ENCODE peak calls at places on chromosomes 7 and 10, in four cellular contexts. T is body of pancreas, L is mesendoderm, N is fibroblast of lung. U is an unnamed sample. For H3K27me3, the result is how much of the 10 kb centered on the place peaks cover.

GRCh38 chr10:5297466-5297865 is 67.3 kb upstream of the UCN3 start:
- DNase-seq in T (no peak), L (no peak), N (no peak), U (no peak)

GRCh38 chr7:123557016-123557630 is 495 bp downstream of the NDUFA5 start:
- DNase-seq in T (no peak), L (no peak), N (peak), U (no peak)

GRCh38 chr7:13577566-13578145 is 411.8 kb downstream of the ETV1 start:
- DNase-seq in T (no peak), L (no peak), N (peak), U (no peak)

GRCh38 chr7:131194070-131194865 is 133.4 kb upstream of the MKLN1 start:
- DNase-seq in T (peak), L (no peak), N (no peak), U (no peak)

GRCh38 chr10:101575580-101576228 is 12.4 kb downstream of the POLL start:
- DNase-seq in T (peak), L (peak), N (no peak), U (no peak)

GRCh38 chr7:157033483-157034473 is 23.3 kb upstream of the MNX1 start:
- DNase-seq in T (no peak), L (no peak), N (no peak), U (no peak)

GRCh38 chr10:73577788-73578187 is 13.4 kb downstream of the USP54 start:
- DNase-seq in T (peak), L (peak), N (peak), U (no peak)

GRCh38 chr10:24518981-24519597 is 204.6 kb downstream of the ARHGAP21 start:
- DNase-seq in T (peak), L (peak), N (peak), U (no peak)

GRCh38 chr7:16529697-16530096 is 3.1 kb downstream of the LRRC72 start:
- DNase-seq in T (no peak), L (no peak), N (no peak), U (no peak)

GRCh38 chr10:12710594-12711343 is 290.7 kb downstream of the CCDC3 start:
- DNase-seq in T (peak), L (peak), N (peak), U (peak)

GRCh38 chr10:76297787-76298281 is 866.4 kb downstream of the LRMDA start:
- DNase-seq in T (peak), L (no peak), N (no peak), U (peak)

GRCh38 chr7:2920956-2921708 is 77.0 kb upstream of the GNA12 start:
- DNase-seq in T (no peak), L (no peak), N (no peak), U (no peak)

GRCh38 chr10:128710795-128711183 is 584.6 kb upstream of the MKI67 start:
- DNase-seq in T (no peak), L (no peak), N (no peak), U (no peak)

GRCh38 chr7:54015251-54015650 is 526.9 kb upstream of the VSTM2A start:
- DNase-seq in T (no peak), L (peak), N (no peak), U (peak)

GRCh38 chr10:91665842-91666241 is 33.0 kb upstream of the PPP1R3C start:
- DNase-seq in T (no peak), L (no peak), N (peak), U (no peak)

GRCh38 chr10:15167411-15168295 is 840 bp downstream of the NMT2 start:
- DNase-seq in T (peak), L (peak), N (peak), U (no peak)

DNA sequence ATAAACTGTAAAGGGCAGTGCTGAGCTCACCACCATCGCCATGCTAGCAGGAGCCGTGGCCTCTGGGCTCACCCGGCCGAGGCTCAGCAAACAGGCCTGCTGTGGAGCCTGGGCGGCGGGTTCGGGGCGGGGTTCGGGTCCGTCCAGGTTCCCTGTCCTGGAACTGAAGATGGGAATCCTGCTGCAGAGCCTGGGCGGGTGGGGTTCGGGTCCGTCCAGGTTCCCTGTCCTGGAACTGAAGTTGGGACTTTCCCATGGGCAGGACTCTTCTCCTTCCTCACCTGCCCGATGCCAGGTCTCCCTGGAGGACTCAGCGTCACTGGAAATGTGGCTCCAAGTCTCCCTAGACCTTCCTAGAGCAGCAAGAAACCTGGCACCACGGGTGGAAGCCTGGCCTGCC is 36.6 kb downstream of the EN2 start:
- DNase-seq in T (no peak), L (no peak), N (no peak), U (no peak)
- H3K27me3 ChIP-seq in T (under half), L (under half), N (under half), U (under half)

GRCh38 chr10:119377431-119377830 is 165.1 kb downstream of the RGS10 start:
- DNase-seq in T (no peak), L (no peak), N (no peak), U (no peak)

GRCh38 chr10:119375574-119376265 is 166.8 kb downstream of the RGS10 start:
- DNase-seq in T (no peak), L (peak), N (no peak), U (peak)

GRCh38 chr10:119378737-119379067 is 163.8 kb downstream of the RGS10 start:
- DNase-seq in T (no peak), L (no peak), N (peak), U (no peak)

GRCh38 chr10:119379466-119380071 is 162.9 kb downstream of the RGS10 start:
- DNase-seq in T (no peak), L (no peak), N (no peak), U (no peak)

GRCh38 chr10:119377905-119378736 is 164.4 kb downstream of the RGS10 start:
- DNase-seq in T (no peak), L (no peak), N (peak), U (no peak)
- H3K4me3 ChIP-seq in T (no peak), L (no peak), N (no peak), U (no peak)

GRCh38 chr7:1368682-1369571 is 90.3 kb downstream of the MICALL2 start:
- DNase-seq in T (no peak), L (peak), N (no peak), U (no peak)
- H3K27me3 ChIP-seq in T (under half), L (under half), N (under half), U (half or more)

DNA sequence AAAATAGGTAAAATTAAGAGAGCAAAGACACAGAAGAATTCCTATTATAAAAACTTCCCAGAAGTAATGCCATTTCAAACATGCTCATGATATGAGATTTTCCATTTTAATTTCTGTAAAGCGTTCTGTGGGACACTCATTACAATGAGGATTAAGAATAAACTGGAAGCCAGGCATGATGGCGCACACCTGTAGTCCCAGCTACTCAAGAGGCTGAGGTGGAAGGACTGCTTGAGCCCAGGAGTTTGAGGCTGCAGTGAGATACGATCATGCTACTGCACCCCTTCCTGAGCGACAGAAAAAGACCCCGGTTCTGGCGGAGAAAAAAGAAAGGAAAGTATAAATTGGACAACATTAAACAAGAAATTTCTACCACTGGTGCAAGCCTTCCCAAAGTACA is 1.5 kb downstream of the DNA2 start:
- DNase-seq in T (no peak), L (no peak), N (no peak), U (no peak)
- H3K4me3 ChIP-seq in T (no peak), L (peak), N (peak), U (peak)

GRCh38 chr10:131141645-131142445 is 169.7 kb downstream of the TCERG1L start:
- DNase-seq in T (peak), L (no peak), N (no peak), U (no peak)

GRCh38 chr10:131144711-131145375 is 166.7 kb downstream of the TCERG1L start:
- DNase-seq in T (no peak), L (no peak), N (no peak), U (no peak)

GRCh38 chr10:131141207-131141606 is 170.3 kb downstream of the TCERG1L start:
- DNase-seq in T (no peak), L (no peak), N (no peak), U (no peak)

GRCh38 chr10:131142446-131143380 is 168.8 kb downstream of the TCERG1L start:
- DNase-seq in T (no peak), L (peak), N (no peak), U (no peak)

DNA sequence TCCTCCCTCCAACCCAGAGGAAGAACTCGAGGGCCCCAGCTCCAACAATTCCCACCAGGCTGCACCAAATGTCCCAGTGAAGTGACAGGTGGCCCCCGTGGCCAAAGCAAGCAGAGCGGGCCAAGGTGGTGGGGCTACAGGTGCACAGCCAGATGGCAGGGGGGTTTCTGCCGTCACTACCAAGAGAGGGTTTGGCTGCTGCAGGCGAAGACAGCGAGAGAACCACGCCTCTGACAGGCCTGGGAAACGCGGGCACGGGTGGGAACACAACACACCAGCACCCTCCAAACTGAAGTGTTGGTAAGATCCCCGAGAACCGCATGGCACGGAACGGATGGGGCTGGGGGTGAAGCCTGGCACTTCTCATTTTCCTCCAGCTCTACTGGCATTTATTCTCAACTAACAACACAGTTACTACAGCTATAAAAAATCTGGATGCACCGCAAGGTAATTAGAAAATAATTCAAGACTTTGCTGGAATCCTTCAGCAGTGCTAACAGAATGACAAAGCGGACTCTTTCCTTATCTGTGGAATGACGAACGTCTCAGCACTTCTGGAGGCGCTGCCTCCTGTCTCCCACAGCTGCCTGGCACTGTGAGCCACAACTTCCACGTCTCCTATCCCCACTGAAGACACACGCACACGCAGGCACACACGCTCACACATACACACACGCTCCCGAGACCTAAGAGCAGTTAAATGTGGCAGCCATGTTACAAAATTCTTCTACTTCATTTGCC is 167.9 kb downstream of the TCERG1L start:
- DNase-seq in T (no peak), L (no peak), N (no peak), U (no peak)
- H3K27me3 ChIP-seq in T (under half), L (under half), N (under half), U (under half)